ENCODE peak calls at places on chromosomes 4 and X, in six cellular contexts. One of them, this sample, is unnamed.

GRCh38 chrX:19866626-19867410 is 20.6 kb downstream of the SH3KBP1 start:
- DNase-seq in NCI-H774: no peak
- DNase-seq in AG04449: no peak
- DNase-seq in breast epithelium: no peak
- DNase-seq in IMR-90: no peak
- DNase-seq in cardiac fibroblast: no peak
- DNase-seq in this sample: no peak

GRCh38 chrX:154396948-154397887 is 959 bp upstream of the RPL10 start:
- DNase-seq in NCI-H774: peak; percentile 54
- DNase-seq in AG04449: no peak
- DNase-seq in breast epithelium: peak; percentile 78
- DNase-seq in IMR-90: peak; percentile 46
- DNase-seq in cardiac fibroblast: peak; percentile 65
- DNase-seq in this sample: peak; percentile 63

GRCh38 chrX:40108084-40108958 is 10.6 kb upstream of the BCOR start:
- DNase-seq in NCI-H774: no peak
- DNase-seq in AG04449: no peak
- DNase-seq in breast epithelium: no peak
- DNase-seq in IMR-90: no peak
- DNase-seq in cardiac fibroblast: peak; percentile 58
- DNase-seq in this sample: peak; percentile 57

GRCh38 chr4:180169966-180170365 is 2073.2 kb upstream of the TENM3 start:
- DNase-seq in NCI-H774: no peak
- DNase-seq in AG04449: no peak
- DNase-seq in breast epithelium: no peak
- DNase-seq in IMR-90: no peak
- DNase-seq in cardiac fibroblast: no peak
- DNase-seq in this sample: no peak

GRCh38 chr4:152115794-152116193 is 355.0 kb upstream of the GATB start:
- DNase-seq in NCI-H774: no peak
- DNase-seq in AG04449: no peak
- DNase-seq in breast epithelium: no peak
- DNase-seq in IMR-90: no peak
- DNase-seq in cardiac fibroblast: no peak
- DNase-seq in this sample: no peak

GRCh38 chr4:184750926-184751584 is 17.2 kb upstream of the CENPU start:
- DNase-seq in NCI-H774: no peak
- DNase-seq in AG04449: no peak
- DNase-seq in breast epithelium: no peak
- DNase-seq in IMR-90: no peak
- DNase-seq in cardiac fibroblast: peak; percentile 69
- DNase-seq in this sample: no peak

GRCh38 chr4:113411496-113411938 is 350.0 kb downstream of the CAMK2D start:
- DNase-seq in NCI-H774: no peak
- DNase-seq in AG04449: peak; percentile 76
- DNase-seq in breast epithelium: no peak
- DNase-seq in IMR-90: peak; percentile 97
- DNase-seq in cardiac fibroblast: peak; percentile 83
- DNase-seq in this sample: peak; percentile 82

GRCh38 chr4:154743683-154744340 is at the start of gene LRAT:
- DNase-seq in NCI-H774: peak; percentile 53
- DNase-seq in AG04449: no peak
- DNase-seq in breast epithelium: peak; percentile 64
- DNase-seq in IMR-90: no peak
- DNase-seq in cardiac fibroblast: no peak
- DNase-seq in this sample: no peak

GRCh38 chr4:89915151-89915550 is 20.5 kb downstream of the MMRN1 start:
- DNase-seq in NCI-H774: no peak
- DNase-seq in AG04449: no peak
- DNase-seq in breast epithelium: no peak
- DNase-seq in IMR-90: no peak
- DNase-seq in cardiac fibroblast: no peak
- DNase-seq in this sample: no peak

GRCh38 chr4:87896020-87896621 is 63.4 kb downstream of the MEPE start:
- DNase-seq in NCI-H774: no peak
- DNase-seq in AG04449: peak; percentile 19
- DNase-seq in breast epithelium: no peak
- DNase-seq in IMR-90: peak; percentile 3
- DNase-seq in cardiac fibroblast: peak; percentile 78
- DNase-seq in this sample: peak; percentile 73

GRCh38 chr4:666822-667544 is 7.1 kb downstream of the ATP5ME start:
- DNase-seq in NCI-H774: no peak
- DNase-seq in AG04449: no peak
- DNase-seq in breast epithelium: no peak
- DNase-seq in IMR-90: no peak
- DNase-seq in cardiac fibroblast: no peak
- DNase-seq in this sample: no peak

GRCh38 chr4:82865592-82865991 is 25.4 kb downstream of the SEC31A start:
- DNase-seq in NCI-H774: no peak
- DNase-seq in AG04449: peak; percentile 76
- DNase-seq in breast epithelium: no peak
- DNase-seq in IMR-90: peak; percentile 95
- DNase-seq in cardiac fibroblast: peak; percentile 93
- DNase-seq in this sample: peak; percentile 85

GRCh38 chrX:15405846-15406245 is 21.6 kb upstream of the VEGFD start:
- DNase-seq in NCI-H774: no peak
- DNase-seq in AG04449: no peak
- DNase-seq in breast epithelium: no peak
- DNase-seq in IMR-90: no peak
- DNase-seq in cardiac fibroblast: peak; percentile 20
- DNase-seq in this sample: no peak

GRCh38 chr4:101020956-101021355 is 326.4 kb downstream of the PPP3CA start:
- DNase-seq in NCI-H774: no peak
- DNase-seq in AG04449: no peak
- DNase-seq in breast epithelium: no peak
- DNase-seq in IMR-90: peak; percentile 75
- DNase-seq in cardiac fibroblast: peak; percentile 70
- DNase-seq in this sample: peak; percentile 71

GRCh38 chr4:16264798-16265197 is 38.5 kb upstream of the TAPT1 start:
- DNase-seq in NCI-H774: peak; percentile 25
- DNase-seq in AG04449: no peak
- DNase-seq in breast epithelium: no peak
- DNase-seq in IMR-90: peak; percentile 58
- DNase-seq in cardiac fibroblast: peak; percentile 71
- DNase-seq in this sample: peak; percentile 45